ENCODE peak calls at places on chromosomes 1 and 21, in nine cellular contexts. G, V, D, O, U, E, W, P and M are unnamed samples.

GRCh38 chr1:180382326-180383115 is 119.9 kb downstream of the ACBD6 start:
- DNase-seq in G (no peak), V (no peak), D (peak; percentile 69), O (no peak), U (no peak), E (peak; percentile 20), W (no peak), P (peak; percentile 24), M (no peak)

GRCh38 chr1:61641171-61641570 is 83.8 kb downstream of the TM2D1 start:
- DNase-seq in G (no peak), V (no peak), D (no peak), O (no peak), U (no peak), E (peak; percentile 55), W (no peak), P (no peak), M (no peak)

GRCh38 chr21:31943586-31943985 is 70.8 kb downstream of the HUNK start:
- DNase-seq in G (no peak), V (no peak), D (no peak), O (no peak), U (no peak), E (no peak), W (no peak), P (no peak), M (no peak)

GRCh38 chr1:29249951-29250581 is 13.7 kb downstream of the PTPRU start:
- DNase-seq in G (no peak), V (no peak), D (peak; percentile 18), O (no peak), U (no peak), E (no peak), W (no peak), P (no peak), M (no peak)

GRCh38 chr21:15841856-15842564 is 112.2 kb downstream of the USP25 start:
- DNase-seq in G (peak; percentile 58), V (peak; percentile 21), D (peak; percentile 81), O (peak; percentile 86), U (no peak), E (peak; percentile 87), W (no peak), P (peak; percentile 66), M (peak; percentile 65)

GRCh38 chr1:245896258-245896657 is 610.8 kb downstream of the SMYD3 start:
- DNase-seq in G (no peak), V (no peak), D (no peak), O (no peak), U (no peak), E (no peak), W (no peak), P (no peak), M (no peak)

GRCh38 chr1:172551279-172551678 is 18.3 kb downstream of the SUCO start:
- DNase-seq in G (no peak), V (no peak), D (no peak), O (no peak), U (no peak), E (no peak), W (no peak), P (no peak), M (no peak)

GRCh38 chr1:16286122-16286521 is 49.1 kb upstream of the CPLANE2 start:
- DNase-seq in G (no peak), V (peak; percentile 7), D (no peak), O (no peak), U (no peak), E (no peak), W (no peak), P (no peak), M (no peak)

GRCh38 chr1:75812065-75812464 is 15.4 kb downstream of the MSH4 start:
- DNase-seq in G (no peak), V (no peak), D (no peak), O (no peak), U (no peak), E (no peak), W (no peak), P (no peak), M (no peak)

GRCh38 chr21:25424045-25424444 is 183.2 kb downstream of the MRPL39 start:
- DNase-seq in G (no peak), V (no peak), D (no peak), O (no peak), U (no peak), E (no peak), W (no peak), P (no peak), M (no peak)

GRCh38 chr1:8303141-8303540 is 14.8 kb upstream of the SLC45A1 start:
- DNase-seq in G (no peak), V (no peak), D (peak; percentile 55), O (no peak), U (no peak), E (peak; percentile 58), W (no peak), P (no peak), M (peak; percentile 23)

GRCh38 chr1:96536576-96536975 is 185.0 kb upstream of the PTBP2 start:
- DNase-seq in G (no peak), V (no peak), D (no peak), O (no peak), U (no peak), E (no peak), W (no peak), P (no peak), M (peak; percentile 45)